ENCODE peak calls at places on chromosomes 3 and 15, in seven cellular contexts. J, E, L, T, P, S and Z are unnamed samples.

GRCh38 chr15:80804970-80805495 is 25.9 kb downstream of the CEMIP start:
- DNase-seq in J (no peak), E (no peak), L (no peak), T (peak; percentile 38), P (no peak), S (no peak), Z (no peak)

GRCh38 chr3:152899306-152899705 is 64.4 kb downstream of the P2RY1 start:
- DNase-seq in J (no peak), E (no peak), L (no peak), T (no peak), P (no peak), S (no peak), Z (no peak)

GRCh38 chr15:42082832-42083604 is 11.3 kb downstream of the PLA2G4D start:
- DNase-seq in J (no peak), E (no peak), L (no peak), T (no peak), P (no peak), S (no peak), Z (no peak)

GRCh38 chr3:172107403-172107802 is 68.0 kb downstream of the FNDC3B start:
- DNase-seq in J (no peak), E (no peak), L (no peak), T (no peak), P (no peak), S (no peak), Z (peak; percentile 91)

GRCh38 chr3:58471025-58471887 is 20.6 kb upstream of the KCTD6 start:
- DNase-seq in J (no peak), E (no peak), L (peak; percentile 31), T (peak; percentile 84), P (peak; percentile 57), S (peak; percentile 48), Z (no peak)

GRCh38 chr15:34335176-34335575 is 2.4 kb downstream of the SLC12A6 start:
- DNase-seq in J (no peak), E (no peak), L (no peak), T (no peak), P (no peak), S (no peak), Z (no peak)

GRCh38 chr3:49769926-49770325 is 16.4 kb downstream of the IP6K1 start:
- DNase-seq in J (no peak), E (no peak), L (no peak), T (no peak), P (no peak), S (no peak), Z (no peak)

GRCh38 chr3:194132465-194133358 is 3.2 kb upstream of the HES1 start:
- DNase-seq in J (no peak), E (no peak), L (peak; percentile 27), T (no peak), P (no peak), S (no peak), Z (no peak)

GRCh38 chr3:165805834-165806561 is 31.2 kb downstream of the BCHE start:
- DNase-seq in J (no peak), E (no peak), L (no peak), T (no peak), P (no peak), S (no peak), Z (no peak)

GRCh38 chr3:6679510-6679909 is 181.4 kb upstream of the GRM7 start:
- DNase-seq in J (no peak), E (no peak), L (no peak), T (no peak), P (no peak), S (no peak), Z (peak; percentile 67)

GRCh38 chr3:45606991-45607712 is 12.6 kb downstream of the LIMD1 start:
- DNase-seq in J (no peak), E (no peak), L (no peak), T (no peak), P (no peak), S (no peak), Z (no peak)

GRCh38 chr3:141384157-141384556 is 15.9 kb downstream of the ZBTB38 start:
- DNase-seq in J (no peak), E (no peak), L (no peak), T (no peak), P (no peak), S (no peak), Z (no peak)

GRCh38 chr3:181794036-181794790 is 82.5 kb downstream of the SOX2 start:
- DNase-seq in J (no peak), E (no peak), L (peak; percentile 54), T (no peak), P (no peak), S (no peak), Z (no peak)

GRCh38 chr15:90305932-90306331 is 40.5 kb downstream of the NGRN start:
- DNase-seq in J (no peak), E (no peak), L (no peak), T (no peak), P (no peak), S (no peak), Z (no peak)

GRCh38 chr3:51374456-51374855 is 10.6 kb upstream of the MANF start:
- DNase-seq in J (no peak), E (no peak), L (no peak), T (no peak), P (no peak), S (no peak), Z (no peak)

DNA sequence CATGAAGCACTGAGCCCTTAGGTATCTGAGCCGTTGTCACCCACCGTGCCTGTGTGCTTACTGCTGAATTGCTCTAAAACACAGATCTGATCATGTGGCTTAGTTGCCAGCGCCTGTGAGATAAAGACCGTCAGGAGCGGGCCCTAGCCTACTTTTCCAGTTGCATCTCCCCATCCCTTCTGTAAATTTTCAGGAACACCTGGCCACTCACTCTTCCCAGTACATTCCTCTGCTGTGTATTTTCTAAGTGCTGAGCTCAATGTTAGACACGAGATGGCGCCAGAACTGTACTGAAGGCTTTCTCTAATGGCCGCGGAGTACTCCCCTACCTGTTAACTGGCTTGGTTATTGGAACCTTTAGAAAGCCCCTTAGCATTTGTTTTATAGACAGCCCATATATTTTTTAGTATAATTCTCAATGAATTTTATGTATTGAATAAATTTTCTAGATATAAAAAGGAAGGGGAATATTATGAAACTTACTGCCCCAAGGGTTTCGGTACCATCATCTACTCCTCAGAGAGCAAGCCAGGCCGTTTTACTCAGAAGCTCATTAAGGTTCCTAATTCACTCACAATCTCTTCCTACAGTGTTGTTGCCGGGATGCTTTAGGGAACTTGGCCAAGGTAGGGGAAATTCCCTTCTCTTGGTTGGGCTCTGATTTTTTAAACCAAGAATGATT is 16.7 kb upstream of the WNT7A start:
- DNase-seq in J (no peak), E (no peak), L (peak; percentile 88), T (peak; percentile 70), P (no peak), S (peak; percentile 27), Z (peak; percentile 68)
- H3K9me3 ChIP-seq in J (peaks cover 5% of the 10 kb centered on the region), E (no peaks in the 10 kb centered on the region), L (peaks cover 3% of the 10 kb centered on the region), T (no peaks in the 10 kb centered on the region), P (peaks cover 5% of the 10 kb centered on the region), S (no peaks in the 10 kb centered on the region), Z (peaks cover 8% of the 10 kb centered on the region)

GRCh38 chr3:87549208-87549607 is 272.8 kb upstream of the POU1F1 start:
- DNase-seq in J (no peak), E (no peak), L (no peak), T (no peak), P (no peak), S (no peak), Z (no peak)
- H3K4me1 ChIP-seq in J (no peaks in the 10 kb centered on the region), E (no peaks in the 10 kb centered on the region), L (peaks cover 6% of the 10 kb centered on the region), T (no peaks in the 10 kb centered on the region), P (no peaks in the 10 kb centered on the region), S (no peaks in the 10 kb centered on the region), Z (no peaks in the 10 kb centered on the region)

GRCh38 chr3:128484404-128485282 is 8.4 kb downstream of the GATA2 start:
- DNase-seq in J (no peak), E (no peak), L (peak; percentile 66), T (no peak), P (no peak), S (no peak), Z (no peak)

GRCh38 chr3:128485283-128486156 is 7.5 kb downstream of the GATA2 start:
- DNase-seq in J (no peak), E (no peak), L (no peak), T (no peak), P (no peak), S (no peak), Z (no peak)

GRCh38 chr3:128482857-128483656 is 9.9 kb downstream of the GATA2 start:
- DNase-seq in J (no peak), E (no peak), L (peak; percentile 71), T (no peak), P (no peak), S (peak; percentile 61), Z (no peak)

GRCh38 chr3:128482175-128482856 is 10.7 kb downstream of the GATA2 start:
- DNase-seq in J (no peak), E (no peak), L (peak; percentile 48), T (no peak), P (no peak), S (no peak), Z (no peak)

DNA sequence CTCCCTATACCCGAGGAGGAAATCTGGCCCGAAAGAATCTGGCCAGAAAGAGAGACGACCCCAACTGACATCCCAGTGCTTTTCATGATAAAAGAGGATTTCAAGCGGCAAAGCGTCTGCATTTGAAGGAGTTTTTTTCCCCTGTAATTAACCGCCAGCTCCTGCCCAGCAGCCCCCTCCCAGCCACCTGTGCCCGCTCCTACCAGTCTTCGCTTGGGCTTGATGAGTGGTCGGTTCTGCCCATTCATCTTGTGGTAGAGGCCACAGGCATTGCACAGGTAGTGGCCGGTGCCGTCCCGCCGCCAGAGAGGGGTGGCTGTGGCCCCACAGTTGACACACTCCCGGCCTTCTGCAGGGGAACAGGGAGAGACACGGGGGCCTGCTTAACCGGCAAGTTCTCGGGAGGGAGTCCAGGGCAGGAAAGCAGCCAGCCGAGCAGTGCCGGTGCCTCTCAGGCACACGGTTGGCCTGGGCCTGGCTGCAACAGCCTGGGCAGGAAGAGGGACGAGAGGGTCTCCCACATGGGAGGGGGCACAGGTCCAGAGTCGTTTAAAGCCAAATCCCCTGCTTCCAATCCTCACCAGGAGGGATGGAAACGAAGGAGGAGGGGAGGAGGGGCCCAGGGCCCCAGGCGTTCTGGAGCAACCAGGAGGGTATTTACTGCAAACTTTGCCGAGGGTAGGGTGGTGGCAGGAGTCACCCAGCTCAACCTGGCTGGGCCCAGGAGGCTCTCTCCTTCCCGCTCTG is 9.2 kb downstream of the GATA2 start:
- DNase-seq in J (no peak), E (no peak), L (peak; percentile 63), T (no peak), P (no peak), S (no peak), Z (no peak)
- H3K27ac ChIP-seq in J (no peak overlapping the region), E (no peak overlapping the region), L (no peak overlapping the region), T (no peak overlapping the region), P (peak overlapping the region; percentile 68), S (no peak overlapping the region), Z (no peak overlapping the region)

DNA sequence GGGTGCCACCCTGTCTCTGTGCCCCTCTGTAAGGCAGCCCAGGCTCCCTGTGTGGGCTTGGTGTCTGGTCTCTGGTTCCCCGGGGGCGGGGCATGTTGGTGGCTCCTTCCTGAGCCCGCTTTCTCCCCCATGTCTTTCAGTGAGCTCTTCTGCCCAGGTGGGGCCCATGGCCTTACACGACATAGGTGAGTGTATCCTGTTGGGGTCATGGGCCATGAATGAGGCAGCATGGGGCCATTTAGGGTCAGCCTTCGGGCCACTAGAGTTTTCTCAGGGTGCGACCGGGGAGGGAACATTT is 195.1 kb downstream of the UBE3A start:
- DNase-seq in J (no peak), E (no peak), L (no peak), T (peak; percentile 9), P (no peak), S (peak; percentile 1), Z (no peak)
- H3K9me3 ChIP-seq in J (no peaks in the 10 kb centered on the region), E (peaks cover 11% of the 10 kb centered on the region), L (no peaks in the 10 kb centered on the region), T (no peaks in the 10 kb centered on the region), P (no peaks in the 10 kb centered on the region), S (no peaks in the 10 kb centered on the region), Z (no peaks in the 10 kb centered on the region)